ENCODE peak calls at places on chromosomes 2 and 18, in five cellular contexts. Z is GDM1; B is naive thymus-derived CD4-positive, alpha-beta T cell; A is HCT116; L is GM13977. M is an unnamed sample.
A peak's percentile ranks its signal among the peaks of the same experiment; 100 is the strongest.

GRCh38 chr2:144082777-144083176 is 437.1 kb downstream of the ZEB2 start:
- DNase-seq in A (no peak), B (no peak), Z (no peak), L (no peak), M (no peak)

GRCh38 chr2:219631406-219631891 is 4.0 kb downstream of the SLC4A3 start:
- DNase-seq in L (no peak), Z (no peak), B (no peak), A (no peak), M (no peak)

GRCh38 chr2:136362676-136363390 is 244.9 kb upstream of the CXCR4 start:
- DNase-seq in B (no peak), A (no peak), Z (no peak), L (peak; percentile 54), M (no peak)

GRCh38 chr18:34224423-34225217 is at the start of gene NOL4:
- DNase-seq in B (no peak), A (no peak), Z (no peak), L (peak; percentile 23), M (peak; percentile 78)

GRCh38 chr2:36780231-36780808 is 83.8 kb downstream of the VIT start:
- DNase-seq in Z (peak; percentile 17), L (peak; percentile 66), B (peak; percentile 51), A (peak; percentile 38), M (peak; percentile 68)

GRCh38 chr18:58828399-58829121 is 36.1 kb upstream of the ZNF532 start:
- DNase-seq in B (no peak), A (no peak), Z (no peak), L (no peak), M (no peak)

GRCh38 chr2:13676269-13676668 is 956.2 kb upstream of the LRATD1 start:
- DNase-seq in L (no peak), Z (no peak), A (no peak), B (no peak), M (no peak)

GRCh38 chr2:239143858-239144712 is 256.7 kb downstream of the HDAC4 start:
- DNase-seq in A (peak; percentile 21), L (peak; percentile 73), Z (no peak), B (peak; percentile 47), M (peak; percentile 8)

GRCh38 chr2:24515335-24515734 is 24.3 kb downstream of the NCOA1 start:
- DNase-seq in Z (no peak), L (no peak), B (no peak), A (no peak), M (no peak)

GRCh38 chr2:218263817-218264611 is 3.2 kb downstream of the GPBAR1 start:
- DNase-seq in B (no peak), Z (no peak), L (no peak), A (no peak), M (no peak)

M was measured in SW 1271.